ENCODE peak calls at places on chromosomes 11 and 22, in eight cellular contexts. R, Q, Y, L, K, F, J and D are unnamed samples.
A peak's percentile ranks its signal among the peaks of the same experiment; 100 is the strongest.

GRCh38 chr22:22195265-22196017 is 49.1 kb upstream of the VPREB1 start:
- DNase-seq in F (peak; percentile 45), Y (peak; percentile 91), L (peak; percentile 58), J (peak; percentile 32), Q (peak; percentile 29), K (peak; percentile 51), R (peak; percentile 19), D (peak; percentile 65)

GRCh38 chr11:13765886-13766285 is 97.4 kb downstream of the FAR1 start:
- DNase-seq in Q (no peak), J (no peak), Y (no peak), L (no peak), K (no peak), R (no peak), F (no peak), D (no peak)

GRCh38 chr22:49036513-49036912 is 791.2 kb downstream of the BRD1 start:
- DNase-seq in Y (no peak), Q (no peak), J (peak; percentile 46), L (no peak), R (no peak), F (no peak), K (no peak), D (no peak)

GRCh38 chr11:95095858-95096587 is 6.4 kb downstream of the ENDOD1 start:
- DNase-seq in F (peak; percentile 51), Y (no peak), Q (no peak), L (peak; percentile 54), R (no peak), K (no peak), J (no peak), D (no peak)

GRCh38 chr11:70409437-70409836 is 11.1 kb downstream of the CTTN start:
- DNase-seq in Q (no peak), K (peak; percentile 71), Y (no peak), R (no peak), J (no peak), L (no peak), F (no peak), D (no peak)

GRCh38 chr22:17897864-17898263 is 123.6 kb upstream of the BID start:
- DNase-seq in Q (no peak), L (no peak), Y (no peak), F (no peak), K (no peak), R (no peak), J (no peak), D (no peak)

GRCh38 chr11:109892321-109892794 is 200.8 kb upstream of the ZC3H12C start:
- DNase-seq in L (no peak), K (no peak), J (no peak), F (no peak), Y (no peak), Q (peak; percentile 84), R (no peak), D (no peak)

GRCh38 chr11:6584528-6584927 is 18.9 kb downstream of the RRP8 start:
- DNase-seq in F (no peak), Q (no peak), K (no peak), R (no peak), J (no peak), Y (no peak), L (no peak), D (no peak)

GRCh38 chr11:67667490-67668190 is 6.8 kb downstream of the ALDH3B2 start:
- DNase-seq in Y (no peak), L (no peak), J (no peak), F (no peak), K (no peak), R (no peak), Q (no peak), D (no peak)

GRCh38 chr11:14537134-14537599 is 17.0 kb upstream of the PSMA1 start:
- DNase-seq in Q (no peak), Y (peak; percentile 70), F (peak; percentile 40), R (no peak), L (peak; percentile 62), J (peak; percentile 53), K (peak; percentile 39), D (peak; percentile 19)

GRCh38 chr11:100098560-100098959 is 588.5 kb upstream of the ARHGAP42 start:
- DNase-seq in F (no peak), Q (no peak), L (no peak), J (no peak), R (no peak), Y (no peak), K (no peak), D (no peak)